ENCODE peak calls at places on chromosomes 4 and X, in five cellular contexts. One of them, this sample, is unnamed.

GRCh38 chrX:123846598-123847038 is 13.2 kb upstream of the XIAP start:
- DNase-seq in OCI-LY7: no peak
- DNase-seq in mucosa of gallbladder: no peak
- DNase-seq in ovary: no peak
- DNase-seq in amniotic stem cell: no peak
- DNase-seq in this sample: no peak

GRCh38 chr4:47835489-47835888 is 2.4 kb downstream of the CORIN start:
- DNase-seq in mucosa of gallbladder: no peak
- DNase-seq in ovary: no peak
- DNase-seq in OCI-LY7: no peak
- DNase-seq in amniotic stem cell: no peak
- DNase-seq in this sample: peak

GRCh38 chr4:47669946-47670345 is 167.9 kb downstream of the CORIN start:
- DNase-seq in amniotic stem cell: no peak
- DNase-seq in OCI-LY7: no peak
- DNase-seq in mucosa of gallbladder: no peak
- DNase-seq in ovary: no peak
- DNase-seq in this sample: no peak

GRCh38 chr4:120052840-120053239 is 13.8 kb downstream of the MAD2L1 start:
- DNase-seq in amniotic stem cell: peak
- DNase-seq in OCI-LY7: no peak
- DNase-seq in mucosa of gallbladder: no peak
- DNase-seq in ovary: no peak
- DNase-seq in this sample: no peak

GRCh38 chr4:169005453-169006099 is 4.5 kb downstream of the CBR4 start:
- DNase-seq in OCI-LY7: peak
- DNase-seq in ovary: no peak
- DNase-seq in mucosa of gallbladder: no peak
- DNase-seq in amniotic stem cell: no peak
- DNase-seq in this sample: peak

GRCh38 chr4:151738706-151739105 is 22.1 kb downstream of the GATB start:
- DNase-seq in OCI-LY7: no peak
- DNase-seq in mucosa of gallbladder: no peak
- DNase-seq in amniotic stem cell: no peak
- DNase-seq in ovary: no peak
- DNase-seq in this sample: no peak

GRCh38 chrX:43552166-43552565 is 103.9 kb upstream of the MAOA start:
- DNase-seq in ovary: no peak
- DNase-seq in mucosa of gallbladder: no peak
- DNase-seq in amniotic stem cell: no peak
- DNase-seq in OCI-LY7: no peak
- DNase-seq in this sample: no peak

GRCh38 chrX:111041018-111041462 is 55.0 kb upstream of the PAK3 start:
- DNase-seq in OCI-LY7: no peak
- DNase-seq in amniotic stem cell: no peak
- DNase-seq in ovary: no peak
- DNase-seq in mucosa of gallbladder: no peak
- DNase-seq in this sample: peak

GRCh38 chr4:24763631-24764302 is 31.6 kb upstream of the SOD3 start:
- DNase-seq in mucosa of gallbladder: no peak
- DNase-seq in OCI-LY7: no peak
- DNase-seq in ovary: no peak
- DNase-seq in amniotic stem cell: peak
- DNase-seq in this sample: no peak

GRCh38 chr4:101292901-101293300 is 54.4 kb downstream of the PPP3CA start:
- DNase-seq in OCI-LY7: no peak
- DNase-seq in amniotic stem cell: no peak
- DNase-seq in mucosa of gallbladder: no peak
- DNase-seq in ovary: no peak
- DNase-seq in this sample: no peak

GRCh38 chrX:51891821-51892551 is 1.4 kb upstream of the MAGED1 start:
- DNase-seq in mucosa of gallbladder: peak
- DNase-seq in OCI-LY7: peak
- DNase-seq in amniotic stem cell: peak
- DNase-seq in ovary: peak
- DNase-seq in this sample: peak

GRCh38 chr4:14196141-14196540 is 568.6 kb upstream of the BOD1L1 start:
- DNase-seq in amniotic stem cell: peak
- DNase-seq in ovary: no peak
- DNase-seq in mucosa of gallbladder: peak
- DNase-seq in OCI-LY7: no peak
- DNase-seq in this sample: peak

GRCh38 chr4:73343432-73343831 is 60.7 kb upstream of the ALB start:
- DNase-seq in ovary: no peak
- DNase-seq in amniotic stem cell: no peak
- DNase-seq in OCI-LY7: no peak
- DNase-seq in mucosa of gallbladder: no peak
- DNase-seq in this sample: no peak

GRCh38 chrX:20965270-20966044 is 408.8 kb upstream of the CNKSR2 start:
- DNase-seq in mucosa of gallbladder: no peak
- DNase-seq in amniotic stem cell: no peak
- DNase-seq in ovary: no peak
- DNase-seq in OCI-LY7: no peak
- DNase-seq in this sample: no peak

GRCh38 chr4:6287017-6287788 is 17.6 kb downstream of the WFS1 start:
- DNase-seq in OCI-LY7: no peak
- DNase-seq in mucosa of gallbladder: no peak
- DNase-seq in amniotic stem cell: no peak
- DNase-seq in ovary: no peak
- DNase-seq in this sample: no peak

GRCh38 chr4:76856183-76856969 is 41.6 kb downstream of the SOWAHB start:
- DNase-seq in amniotic stem cell: peak
- DNase-seq in OCI-LY7: no peak
- DNase-seq in mucosa of gallbladder: no peak
- DNase-seq in ovary: no peak
- DNase-seq in this sample: no peak

GRCh38 chrX:1581132-1581531 is 10.3 kb upstream of the AKAP17A start:
- DNase-seq in amniotic stem cell: no peak
- DNase-seq in mucosa of gallbladder: peak
- DNase-seq in OCI-LY7: peak
- DNase-seq in ovary: no peak
- DNase-seq in this sample: peak

GRCh38 chrX:24398766-24399165 is 38.3 kb downstream of the SUPT20HL1 start:
- DNase-seq in amniotic stem cell: no peak
- DNase-seq in OCI-LY7: no peak
- DNase-seq in mucosa of gallbladder: no peak
- DNase-seq in ovary: no peak
- DNase-seq in this sample: no peak

GRCh38 chr4:114076865-114077264 is 97.4 kb upstream of the ARSJ start:
- DNase-seq in amniotic stem cell: no peak
- DNase-seq in mucosa of gallbladder: no peak
- DNase-seq in ovary: no peak
- DNase-seq in OCI-LY7: no peak
- DNase-seq in this sample: no peak

GRCh38 chrX:23898412-23898959 is 9.3 kb downstream of the APOO start:
- DNase-seq in amniotic stem cell: no peak
- DNase-seq in ovary: no peak
- DNase-seq in mucosa of gallbladder: no peak
- DNase-seq in OCI-LY7: no peak
- DNase-seq in this sample: no peak

GRCh38 chr4:145177906-145178538 is 2.4 kb downstream of the OTUD4 start:
- DNase-seq in OCI-LY7: peak
- DNase-seq in ovary: no peak
- DNase-seq in mucosa of gallbladder: no peak
- DNase-seq in amniotic stem cell: no peak
- DNase-seq in this sample: peak

This sample was measured in Kasumi-1.